ENCODE peak calls at places on chromosomes 2 and 18, in four cellular contexts. S is activated CD8-positive, alpha-beta memory T cell treated with anti-CD3 and anti-CD28 coated beads, Interleukin-2, amount 50 U/mL, for 48 hours; G is HCT116; M is activated T-cell treated with anti-CD3 and anti-CD28 coated beads for 1 hour. X is an unnamed sample.

GRCh38 chr2:86078801-86079545 is 26.7 kb downstream of the POLR1A start:
- DNase-seq in M (no peak), G (no peak), S (no peak), X (no peak)

GRCh38 chr18:21300616-21301200 is 58.7 kb downstream of the GREB1L start:
- DNase-seq in G (no peak), S (no peak), M (no peak), X (no peak)

GRCh38 chr2:105287692-105288091 is 41.8 kb downstream of the TGFBRAP1 start:
- DNase-seq in M (no peak), S (no peak), G (peak; percentile 16), X (no peak)

GRCh38 chr18:47595816-47596501 is 334.5 kb downstream of the SMAD2 start:
- DNase-seq in S (peak; percentile 59), G (peak; percentile 10), M (no peak), X (no peak)

GRCh38 chr18:71405142-71405806 is 1116.4 kb downstream of the SOCS6 start:
- DNase-seq in G (no peak), S (no peak), M (no peak), X (no peak)

GRCh38 chr18:21448301-21448700 is 152.2 kb downstream of the ESCO1 start:
- DNase-seq in M (no peak), G (no peak), S (no peak), X (no peak)

GRCh38 chr2:142824756-142825155 is 52.7 kb upstream of the KYNU start:
- DNase-seq in S (no peak), G (no peak), M (no peak), X (no peak)

GRCh38 chr18:3114026-3114425 is 101.1 kb upstream of the LPIN2 start:
- DNase-seq in G (no peak), S (no peak), M (no peak), X (no peak)

GRCh38 chr2:24860631-24861030 is 59.4 kb downstream of the ADCY3 start:
- DNase-seq in S (no peak), G (no peak), M (no peak), X (no peak)

GRCh38 chr2:20071397-20072383 is 20.3 kb upstream of the LAPTM4A start:
- DNase-seq in G (no peak), S (no peak), M (no peak), X (no peak)

GRCh38 chr18:51211552-51211951 is 14.1 kb upstream of the MEX3C start:
- DNase-seq in G (no peak), S (peak; percentile 64), M (no peak), X (peak; percentile 16)

GRCh38 chr2:9665903-9666302 is 35.1 kb upstream of the YWHAQ start:
- DNase-seq in M (no peak), G (no peak), S (no peak), X (no peak)

GRCh38 chr18:21004721-21005120 is 106.9 kb downstream of the ROCK1 start:
- DNase-seq in M (no peak), S (no peak), G (no peak), X (no peak)

GRCh38 chr18:37484893-37485834 is 80.4 kb downstream of the CELF4 start:
- DNase-seq in G (peak; percentile 8), M (no peak), S (peak; percentile 60), X (no peak)

GRCh38 chr2:57444731-57445414 is 601.7 kb upstream of the VRK2 start:
- DNase-seq in M (no peak), G (no peak), S (no peak), X (no peak)

GRCh38 chr2:107025869-107026380 is 140.0 kb upstream of the ST6GAL2 start:
- DNase-seq in M (no peak), S (no peak), G (no peak), X (peak; percentile 64)

GRCh38 chr2:173288561-173288960 is 66.1 kb upstream of the CDCA7 start:
- DNase-seq in M (no peak), S (no peak), G (no peak), X (no peak)

GRCh38 chr2:240522406-240522805 is 35.4 kb downstream of the ANKMY1 start:
- DNase-seq in M (no peak), S (peak; percentile 20), G (no peak), X (no peak)

GRCh38 chr2:191728710-191729597 is 51.0 kb downstream of the NABP1 start:
- DNase-seq in G (no peak), M (no peak), S (no peak), X (no peak)

GRCh38 chr2:25253153-25253617 is 84.8 kb upstream of the POMC start:
- DNase-seq in G (no peak), M (no peak), S (no peak), X (no peak)

GRCh38 chr18:12841070-12841469 is 43.0 kb downstream of the PTPN2 start:
- DNase-seq in M (no peak), G (no peak), S (no peak), X (no peak)

X was measured in LoVo.